ENCODE peak calls at places on chromosomes 13 and 19, in eight cellular contexts. X, Z, P, C, Y, E, D and T are unnamed samples.

GRCh38 chr19:35756373-35757230 is at the start of gene HSPB6:
- DNase-seq in P (no peak), D (no peak), X (peak; percentile 35), E (no peak), Y (no peak), C (peak; percentile 93), Z (no peak), T (no peak)

GRCh38 chr13:95356916-95357315 is 55.7 kb upstream of the ABCC4 start:
- DNase-seq in Z (no peak), D (no peak), X (no peak), C (no peak), P (no peak), E (no peak), Y (no peak), T (no peak)

GRCh38 chr13:26541678-26542553 is 15.6 kb upstream of the WASF3 start:
- DNase-seq in D (no peak), Y (no peak), E (no peak), P (no peak), Z (no peak), X (no peak), C (no peak), T (no peak)

GRCh38 chr19:58387338-58388174 is 487 bp downstream of the RPS5 start:
- DNase-seq in Z (no peak), D (no peak), E (no peak), C (peak; percentile 23), P (no peak), X (no peak), Y (no peak), T (no peak)

GRCh38 chr13:44844786-44845185 is 144.5 kb downstream of the NUFIP1 start:
- DNase-seq in P (no peak), D (no peak), Y (no peak), X (no peak), C (no peak), E (no peak), Z (no peak), T (no peak)

GRCh38 chr19:16228637-16229321 is 31.1 kb downstream of the AP1M1 start:
- DNase-seq in E (no peak), C (no peak), D (no peak), X (no peak), P (no peak), Z (no peak), Y (no peak), T (no peak)

GRCh38 chr13:79282976-79283375 is 123.1 kb downstream of the RBM26 start:
- DNase-seq in Y (no peak), E (no peak), X (no peak), D (no peak), C (no peak), P (no peak), Z (no peak), T (no peak)

GRCh38 chr19:35843676-35844481 is 8.4 kb downstream of the NPHS1 start:
- DNase-seq in D (peak; percentile 21), Y (no peak), X (peak; percentile 56), Z (peak; percentile 62), P (no peak), E (no peak), C (peak; percentile 52), T (peak; percentile 41)

GRCh38 chr13:98549728-98550317 is 27.1 kb downstream of the STK24 start:
- DNase-seq in Y (no peak), X (no peak), D (no peak), E (no peak), Z (no peak), P (no peak), C (no peak), T (no peak)

GRCh38 chr19:46935066-46935663 is 74.4 kb downstream of the ARHGAP35 start:
- DNase-seq in Z (no peak), X (no peak), C (no peak), P (no peak), E (no peak), D (no peak), Y (no peak), T (no peak)

GRCh38 chr19:49631279-49631588 is 8.7 kb downstream of the RRAS start:
- DNase-seq in X (no peak), Z (no peak), C (peak; percentile 38), Y (no peak), D (no peak), E (no peak), P (no peak), T (no peak)

GRCh38 chr19:51224163-51224641 is 678 bp upstream of the CD33 start:
- DNase-seq in X (no peak), C (no peak), D (no peak), Y (no peak), P (no peak), Z (no peak), E (no peak), T (no peak)

GRCh38 chr19:29003641-29004409 is 209.1 kb downstream of the UQCRFS1 start:
- DNase-seq in Z (no peak), X (no peak), E (no peak), Y (no peak), D (no peak), P (no peak), C (no peak), T (no peak)

GRCh38 chr13:111868716-111869115 is 198.2 kb upstream of the SOX1 start:
- DNase-seq in D (no peak), P (no peak), E (no peak), X (no peak), Y (no peak), Z (no peak), C (no peak), T (no peak)

GRCh38 chr13:49026851-49027250 is 51.1 kb downstream of the FNDC3A start:
- DNase-seq in C (no peak), E (no peak), X (no peak), D (no peak), Z (no peak), P (no peak), Y (no peak), T (no peak)

GRCh38 chr13:39350461-39350881 is 252.5 kb downstream of the LHFPL6 start:
- DNase-seq in D (no peak), C (peak; percentile 64), E (no peak), X (no peak), Z (no peak), Y (no peak), P (no peak), T (no peak)

GRCh38 chr13:104750377-104750776 is 1684.2 kb upstream of the SLC10A2 start:
- DNase-seq in Y (no peak), D (no peak), C (no peak), Z (no peak), P (no peak), E (no peak), X (no peak), T (no peak)

GRCh38 chr13:110965038-110965754 is 50.3 kb upstream of the ANKRD10 start:
- DNase-seq in Y (no peak), E (no peak), X (no peak), D (no peak), P (no peak), Z (no peak), C (no peak), T (peak; percentile 23)

GRCh38 chr19:11767633-11768133 is 883 bp downstream of the ZNF441 start:
- DNase-seq in E (peak; percentile 11), C (peak; percentile 59), P (no peak), Z (no peak), X (peak; percentile 49), D (peak; percentile 38), Y (peak; percentile 47), T (peak; percentile 29)

GRCh38 chr19:3047307-3048189 is 14.7 kb downstream of the TLE5 start:
- DNase-seq in X (peak; percentile 87), Z (peak; percentile 79), Y (peak; percentile 65), P (peak; percentile 83), E (no peak), C (peak; percentile 93), D (peak; percentile 59), T (peak; percentile 72)

GRCh38 chr13:75803175-75803611 is 167.1 kb downstream of the LMO7 start:
- DNase-seq in E (no peak), D (no peak), P (peak; percentile 0), Y (no peak), X (peak; percentile 57), C (no peak), Z (no peak), T (no peak)

GRCh38 chr19:45774765-45775164 is 5.7 kb upstream of the SIX5 start:
- DNase-seq in Z (no peak), E (no peak), P (no peak), X (no peak), C (no peak), D (no peak), Y (no peak), T (no peak)

GRCh38 chr13:60155978-60156377 is 7.8 kb downstream of the DIAPH3 start:
- DNase-seq in X (no peak), Y (no peak), D (no peak), E (no peak), Z (no peak), P (no peak), C (no peak), T (no peak)

GRCh38 chr13:39777527-39778061 is 122.1 kb downstream of the COG6 start:
- DNase-seq in D (peak; percentile 49), X (no peak), Y (peak; percentile 50), E (no peak), P (no peak), Z (peak; percentile 10), C (no peak), T (peak; percentile 31)

GRCh38 chr13:110000534-110001345 is 214.4 kb upstream of the IRS2 start:
- DNase-seq in Z (no peak), D (no peak), X (no peak), Y (no peak), C (no peak), E (no peak), P (no peak), T (no peak)

GRCh38 chr19:40143612-40144011 is 47.6 kb upstream of the MAP3K10 start:
- DNase-seq in D (peak; percentile 49), X (no peak), Y (peak; percentile 49), E (no peak), C (no peak), Z (no peak), P (no peak), T (peak; percentile 35)

GRCh38 chr13:75357576-75358295 is 124.2 kb downstream of the TBC1D4 start:
- DNase-seq in D (peak; percentile 59), C (no peak), P (no peak), X (no peak), E (peak; percentile 14), Y (peak; percentile 63), Z (peak; percentile 93), T (peak; percentile 54)

GRCh38 chr13:32264407-32264806 is 50.8 kb downstream of the ZAR1L start:
- DNase-seq in X (peak; percentile 69), E (no peak), P (no peak), Z (no peak), D (no peak), C (peak; percentile 80), Y (no peak), T (no peak)

GRCh38 chr13:26946675-26947342 is 186.2 kb upstream of the GPR12 start:
- DNase-seq in D (no peak), Z (peak; percentile 66), X (no peak), C (no peak), Y (no peak), P (peak; percentile 22), E (peak; percentile 63), T (no peak)

GRCh38 chr19:4057913-4058695 is 8.6 kb downstream of the ZBTB7A start:
- DNase-seq in E (no peak), D (peak; percentile 79), X (peak; percentile 81), Z (no peak), P (no peak), C (peak; percentile 96), Y (peak; percentile 84), T (peak; percentile 63)

GRCh38 chr19:12156254-12157058 is at the start of gene ZNF625:
- DNase-seq in E (peak; percentile 85), Y (peak; percentile 65), C (peak; percentile 95), P (peak; percentile 93), X (peak; percentile 83), D (peak; percentile 60), Z (no peak), T (peak; percentile 54)

GRCh38 chr19:29040951-29041350 is 172.0 kb downstream of the UQCRFS1 start:
- DNase-seq in P (no peak), Y (no peak), C (no peak), X (no peak), D (no peak), Z (no peak), E (no peak), T (no peak)